ENCODE peak calls at places on chromosomes 7 and 10, in five cellular contexts. I is HS-5, Y is fibroblast of the conjunctiva, K is substantia nigra, C is HEK293T. U is an unnamed sample.

GRCh38 chr10:89342219-89342966 is 14.6 kb downstream of the IFIT3 start:
- DNase-seq in I (peak), Y (peak), K (peak), C (no peak), U (no peak)

GRCh38 chr7:76217942-76218566 is 16.4 kb downstream of the SRRM3 start:
- DNase-seq in K (no peak), I (no peak), C (no peak), Y (no peak), U (no peak)

GRCh38 chr10:53314856-53315255 is 542.3 kb upstream of the MBL2 start:
- DNase-seq in K (no peak), Y (peak), I (peak), C (no peak), U (no peak)

GRCh38 chr10:132232553-132232949 is 45.8 kb downstream of the DPYSL4 start:
- DNase-seq in C (no peak), I (no peak), Y (no peak), K (peak), U (no peak)

GRCh38 chr7:47371733-47372368 is 210.1 kb downstream of the TNS3 start:
- DNase-seq in K (peak), Y (no peak), C (peak), I (no peak), U (no peak)

GRCh38 chr7:28114056-28114455 is 66.5 kb downstream of the JAZF1 start:
- DNase-seq in C (no peak), I (no peak), Y (no peak), K (no peak), U (no peak)

GRCh38 chr7:44057849-44058758 is 7.3 kb downstream of the PGAM2 start:
- DNase-seq in Y (no peak), K (no peak), C (no peak), I (no peak), U (no peak)

GRCh38 chr10:11397980-11398580 is 213.4 kb downstream of the USP6NL start:
- DNase-seq in C (no peak), Y (no peak), I (no peak), K (peak), U (no peak)

GRCh38 chr10:78343266-78343665 is 309.6 kb downstream of the RPS24 start:
- DNase-seq in C (no peak), Y (no peak), I (no peak), K (no peak), U (no peak)

GRCh38 chr10:101585841-101586240 is 2.2 kb downstream of the POLL start:
- DNase-seq in I (no peak), K (no peak), Y (no peak), C (no peak), U (no peak)

GRCh38 chr7:79403451-79403850 is 50.0 kb downstream of the MAGI2 start:
- DNase-seq in C (no peak), K (no peak), I (no peak), Y (peak), U (no peak)

GRCh38 chr7:44287488-44288380 is 37.7 kb downstream of the CAMK2B start:
- DNase-seq in I (no peak), C (no peak), Y (no peak), K (no peak), U (no peak)

GRCh38 chr10:34058922-34059614 is 724.6 kb upstream of the NRP1 start:
- DNase-seq in Y (no peak), K (no peak), C (no peak), I (no peak), U (no peak)

GRCh38 chr7:26675143-26675887 is 189.1 kb downstream of the SKAP2 start:
- DNase-seq in Y (no peak), C (no peak), K (no peak), I (peak), U (no peak)

GRCh38 chr10:21526184-21526951 is 886 bp upstream of the SKIDA1 start:
- DNase-seq in Y (peak), I (no peak), C (peak), K (peak), U (peak)

GRCh38 chr7:129005186-129005585 is 49.7 kb downstream of the TNPO3 start:
- DNase-seq in Y (no peak), K (no peak), I (no peak), C (no peak), U (no peak)